ENCODE peak calls at places on chromosomes 4 and X, in five cellular contexts. P, L, K, X and C are unnamed samples.

GRCh38 chrX:151729056-151729725 is 5.4 kb upstream of the CNGA2 start:
- DNase-seq in K (no peak), P (no peak), X (no peak), L (no peak), C (no peak)

GRCh38 chrX:71533850-71534515 is 1.1 kb downstream of the OGT start:
- DNase-seq in X (peak), K (peak), L (peak), P (peak), C (no peak)

GRCh38 chr4:189656551-189657165 is 284.0 kb upstream of the FRG1 start:
- DNase-seq in X (no peak), P (no peak), K (no peak), L (no peak), C (no peak)

GRCh38 chrX:37883196-37883595 is 35.8 kb upstream of the DYNLT3 start:
- DNase-seq in K (no peak), X (no peak), P (no peak), L (no peak), C (no peak)

GRCh38 chr4:102696763-102697162 is 64.0 kb downstream of the MANBA start:
- DNase-seq in L (no peak), K (no peak), P (no peak), X (no peak), C (no peak)

GRCh38 chrX:115330498-115331138 is 41.1 kb downstream of the LUZP4 start:
- DNase-seq in X (peak), K (peak), P (peak), L (peak), C (peak)

GRCh38 chr4:684611-685010 is 4.3 kb downstream of the SLC49A3 start:
- DNase-seq in L (no peak), X (no peak), K (no peak), P (no peak), C (no peak)

GRCh38 chr4:76717431-76717830 is 180.5 kb downstream of the SOWAHB start:
- DNase-seq in X (no peak), P (no peak), K (no peak), L (no peak), C (no peak)

GRCh38 chrX:150842198-150842553 is 56.3 kb downstream of the CD99L2 start:
- DNase-seq in L (no peak), X (no peak), P (no peak), K (no peak), C (no peak)

GRCh38 chrX:56765816-56766553 is 36.9 kb downstream of the NBDY start:
- DNase-seq in K (peak), L (no peak), X (no peak), P (no peak), C (no peak)

GRCh38 chr4:153676984-153677383 is 7.1 kb upstream of the TLR2 start:
- DNase-seq in K (no peak), P (no peak), X (no peak), L (no peak), C (no peak)

GRCh38 chrX:2848806-2849420 is 20.2 kb downstream of the GYG2 start:
- DNase-seq in K (no peak), X (no peak), L (no peak), P (no peak), C (no peak)

GRCh38 chr4:31360786-31361185 is 640.6 kb downstream of the PCDH7 start:
- DNase-seq in K (no peak), L (no peak), X (no peak), P (no peak), C (no peak)

GRCh38 chr4:176467011-176467410 is 147.2 kb downstream of the SPCS3 start:
- DNase-seq in L (no peak), P (no peak), X (no peak), K (no peak), C (no peak)

GRCh38 chr4:29304595-29304994 is 1415.6 kb upstream of the PCDH7 start:
- DNase-seq in X (no peak), K (no peak), L (no peak), P (no peak), C (no peak)

GRCh38 chr4:8467016-8467415 is 26.4 kb downstream of the TRMT44 start:
- DNase-seq in K (no peak), L (no peak), P (no peak), X (no peak), C (no peak)

GRCh38 chr4:3128976-3129375 is 54.5 kb downstream of the HTT start:
- DNase-seq in P (no peak), X (no peak), L (no peak), K (no peak), C (no peak)

GRCh38 chr4:183449193-183449888 is 4.9 kb downstream of the CDKN2AIP start:
- DNase-seq in P (no peak), K (no peak), X (no peak), L (no peak), C (no peak)

GRCh38 chrX:3811331-3812311 is 98.2 kb upstream of the PRKX start:
- DNase-seq in K (peak), P (peak), X (peak), L (peak), C (no peak)

GRCh38 chrX:152897216-152898144 is at the start of gene ZNF185:
- DNase-seq in K (no peak), P (no peak), X (peak), L (no peak), C (no peak)

GRCh38 chr4:24763631-24764302 is 31.6 kb upstream of the SOD3 start:
- DNase-seq in P (no peak), X (no peak), L (no peak), K (no peak), C (no peak)

GRCh38 chrX:24479924-24480722 is 15.0 kb downstream of the PDK3 start:
- DNase-seq in L (peak), K (peak), X (no peak), P (no peak), C (no peak)

GRCh38 chr4:159383569-159383934 is 280.7 kb downstream of the RAPGEF2 start:
- DNase-seq in K (no peak), L (no peak), X (no peak), P (no peak), C (no peak)

GRCh38 chr4:81472249-81473085 is 760 bp upstream of the RASGEF1B start:
- DNase-seq in K (peak), P (peak), X (peak), L (peak), C (peak)

GRCh38 chr4:64784125-64784524 is 374.9 kb upstream of the TECRL start:
- DNase-seq in K (no peak), P (no peak), L (no peak), X (no peak), C (no peak)

GRCh38 chr4:28508649-28509048 is 1648.0 kb downstream of the STIM2 start:
- DNase-seq in L (no peak), K (no peak), P (no peak), X (no peak), C (no peak)

GRCh38 chrX:1392376-1393130 is 640 bp upstream of the SLC25A6 start:
- DNase-seq in X (peak), P (peak), L (peak), K (peak), C (no peak)

GRCh38 chr4:184466634-184467033 is 7.7 kb downstream of the IRF2 start:
- DNase-seq in P (no peak), X (no peak), L (no peak), K (no peak), C (no peak)

GRCh38 chr4:28966982-28967381 is 1753.2 kb upstream of the PCDH7 start:
- DNase-seq in K (no peak), X (no peak), L (no peak), P (no peak), C (no peak)

GRCh38 chr4:165394275-165394674 is 15.5 kb downstream of the CPE start:
- DNase-seq in L (no peak), K (no peak), X (no peak), P (no peak), C (no peak)

GRCh38 chr4:94819371-94819770 is 61.6 kb downstream of the BMPR1B start:
- DNase-seq in L (no peak), K (no peak), P (no peak), X (no peak), C (no peak)

GRCh38 chr4:19224820-19225219 is 1026.9 kb upstream of the SLIT2 start:
- DNase-seq in L (no peak), P (no peak), X (no peak), K (peak), C (no peak)

GRCh38 chrX:39487166-39488006 is 610.4 kb downstream of the BCOR start:
- DNase-seq in P (no peak), X (no peak), L (no peak), K (no peak), C (no peak)

GRCh38 chrX:113644426-113644825 is 803.8 kb upstream of the AMOT start:
- DNase-seq in L (no peak), P (no peak), K (no peak), X (no peak), C (no peak)

GRCh38 chrX:71919886-71920285 is 9.2 kb downstream of the NHSL2 start:
- DNase-seq in L (no peak), P (no peak), X (no peak), K (no peak), C (no peak)

GRCh38 chrX:132480581-132481203 is 8.1 kb downstream of the MBNL3 start:
- DNase-seq in X (peak), L (peak), P (peak), K (peak), C (peak)

DNA sequence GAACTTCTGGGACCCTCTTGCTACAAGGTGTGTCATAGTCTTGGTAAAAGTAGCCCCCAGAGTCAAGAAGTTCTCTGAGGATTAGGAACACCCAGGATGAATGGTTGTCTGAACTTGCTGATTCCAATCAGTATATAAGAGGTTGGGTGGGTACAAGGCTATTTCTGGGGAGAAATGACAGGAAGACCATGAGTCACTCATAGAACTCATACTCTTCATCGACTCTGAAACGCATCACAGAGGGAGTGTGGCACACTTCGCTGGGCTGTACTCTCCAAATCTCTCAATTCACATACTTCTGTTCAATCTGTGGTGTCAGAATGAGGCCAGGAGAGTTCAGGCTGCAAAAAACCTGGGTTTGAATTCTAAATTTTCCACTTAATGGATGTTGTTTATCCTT is 193.2 kb upstream of the LEF1 start:
- DNase-seq in L (no peak), P (no peak), K (no peak), X (no peak), C (no peak)
- H3K27ac ChIP-seq in L (no peak), P (no peak), K (no peak), X (no peak), C (no peak)

DNA sequence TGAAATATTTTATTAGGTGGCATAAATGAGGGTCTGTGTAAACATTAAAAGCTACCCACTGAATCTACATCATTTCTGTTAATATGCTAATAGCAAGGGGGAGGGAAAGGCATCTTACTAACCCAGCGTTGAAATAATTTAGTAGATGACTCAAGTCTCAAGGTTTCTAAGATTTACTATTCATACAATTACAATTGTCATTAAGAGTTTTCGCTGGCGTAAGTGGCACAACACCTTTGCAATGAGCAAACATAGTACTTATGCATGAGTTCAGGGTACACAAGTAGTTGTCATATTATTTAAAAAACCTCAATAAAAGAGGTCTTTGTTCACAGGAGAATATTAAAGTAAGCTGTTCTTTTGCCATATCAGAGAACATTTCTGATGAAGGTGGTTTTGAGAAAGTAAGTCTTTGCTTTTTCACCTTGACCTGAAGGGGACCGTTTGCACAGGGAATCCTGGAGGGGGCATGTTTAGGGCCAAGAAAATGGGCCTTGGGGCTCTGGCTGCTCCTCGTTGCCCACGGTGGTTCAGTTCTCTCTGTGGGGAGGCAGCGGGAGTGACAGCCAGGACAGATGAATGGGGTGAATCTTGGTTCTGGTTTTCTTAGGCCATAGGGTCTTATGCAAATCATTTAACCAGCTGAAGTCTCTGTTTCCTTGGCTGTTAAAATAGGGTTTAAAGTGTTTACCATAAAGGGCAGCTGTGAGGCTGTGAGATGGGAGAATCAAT is 4.4 kb upstream of the RHOH start:
- DNase-seq in L (no peak), K (peak), X (no peak), P (no peak), C (no peak)
- H3K27ac ChIP-seq in L (no peak), K (peak), X (no peak), P (no peak), C (no peak)

GRCh38 chr4:119627267-119628190 is 1.1 kb downstream of the PDE5A start:
- DNase-seq in L (peak), P (peak), K (peak), X (peak), C (no peak)
- H3K27ac ChIP-seq in L (peak), P (peak), K (no peak), X (peak), C (no peak)

GRCh38 chr4:105988671-105989070 is 93.4 kb downstream of the NPNT start:
- DNase-seq in X (no peak), L (no peak), K (no peak), P (no peak), C (no peak)

GRCh38 chr4:105991726-105992125 is 96.5 kb downstream of the NPNT start:
- DNase-seq in L (no peak), K (no peak), X (no peak), P (no peak), C (no peak)

GRCh38 chr4:105989411-105990242 is 94.4 kb downstream of the NPNT start:
- DNase-seq in P (peak), K (no peak), X (no peak), L (no peak), C (no peak)

GRCh38 chr4:105992641-105993305 is 97.5 kb downstream of the NPNT start:
- DNase-seq in L (no peak), X (no peak), K (no peak), P (no peak), C (no peak)

DNA sequence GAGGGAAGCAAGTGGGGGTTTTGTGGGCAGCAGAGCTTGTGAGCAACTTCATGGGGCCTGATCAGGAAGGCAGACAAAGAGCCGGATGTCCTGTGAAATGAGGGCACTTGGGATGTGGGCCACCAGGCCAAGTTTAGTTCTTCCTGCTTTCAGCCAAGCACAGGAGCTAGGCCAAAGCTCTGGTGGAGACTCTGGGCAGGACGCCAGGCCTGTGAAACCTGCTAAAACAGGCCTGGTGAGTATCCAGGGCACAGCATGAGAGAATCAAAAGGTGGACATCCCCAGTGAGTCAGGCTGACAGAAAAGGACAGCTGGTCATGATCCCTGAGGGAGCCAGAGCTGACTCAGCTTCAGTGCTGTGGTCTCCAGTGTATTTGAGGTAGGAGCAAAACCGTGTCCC is 95.7 kb downstream of the NPNT start:
- DNase-seq in L (peak), K (no peak), P (peak), X (no peak), C (peak)
- H3K27ac ChIP-seq in L (peak), K (no peak), P (peak), X (no peak), C (no peak)

GRCh38 chr4:108139089-108139488 is 29.6 kb downstream of the LEF1 start:
- DNase-seq in P (no peak), L (no peak), K (no peak), X (no peak), C (no peak)
- H3K27ac ChIP-seq in P (no peak), L (no peak), K (no peak), X (no peak), C (no peak)